ENCODE peak calls at places on chromosomes 5 and 9, in six cellular contexts. W is NCI-H345, J is NCI-H2081, A is lower leg skin, C is nephron progenitor cell, P is T1000. E is an unnamed sample.

GRCh38 chr9:130060296-130060695 is 6.6 kb downstream of the GPR107 start:
- DNase-seq in W (no peak), J (no peak), A (no peak), C (no peak), P (no peak), E (no peak)

GRCh38 chr5:62354028-62354874 is 48.2 kb downstream of the KIF2A start:
- DNase-seq in W (peak), J (no peak), A (no peak), C (no peak), P (no peak), E (peak)

GRCh38 chr5:116652903-116653302 is 78.3 kb upstream of the SEMA6A start:
- DNase-seq in W (no peak), J (no peak), A (no peak), C (no peak), P (no peak), E (no peak)

GRCh38 chr5:67154518-67155206 is 41.9 kb downstream of the CD180 start:
- DNase-seq in W (peak), J (no peak), A (no peak), C (no peak), P (no peak), E (no peak)

GRCh38 chr9:127848756-127849504 is 5.5 kb downstream of the ENG start:
- DNase-seq in W (no peak), J (no peak), A (no peak), C (no peak), P (no peak), E (no peak)

GRCh38 chr5:141399555-141400258 is 2.0 kb downstream of the PCDHGB5 start:
- DNase-seq in W (no peak), J (no peak), A (no peak), C (no peak), P (no peak), E (no peak)

GRCh38 chr9:79080536-79080935 is 491.2 kb upstream of the TLE4 start:
- DNase-seq in W (no peak), J (no peak), A (no peak), C (no peak), P (no peak), E (no peak)

GRCh38 chr5:96946381-96946780 is 10.5 kb downstream of the LNPEP start:
- DNase-seq in W (no peak), J (no peak), A (no peak), C (no peak), P (no peak), E (no peak)

GRCh38 chr9:15357050-15357653 is 50.1 kb upstream of the TTC39B start:
- DNase-seq in W (no peak), J (no peak), A (no peak), C (no peak), P (no peak), E (peak)

GRCh38 chr9:31639444-31639843 is 745.0 kb upstream of the ACO1 start:
- DNase-seq in W (no peak), J (no peak), A (no peak), C (no peak), P (no peak), E (no peak)

GRCh38 chr9:135555203-135555602 is 6.4 kb upstream of the PAEP start:
- DNase-seq in W (no peak), J (no peak), A (no peak), C (no peak), P (no peak), E (no peak)

GRCh38 chr5:177111720-177112394 is 21.7 kb upstream of the NSD1 start:
- DNase-seq in W (peak), J (peak), A (no peak), C (peak), P (peak), E (no peak)

GRCh38 chr5:72079288-72079687 is 28.0 kb upstream of the MAP1B start:
- DNase-seq in W (no peak), J (no peak), A (no peak), C (peak), P (no peak), E (no peak)

GRCh38 chr9:88280816-88281382 is 107.3 kb upstream of the SPIN1 start:
- DNase-seq in W (no peak), J (no peak), A (no peak), C (no peak), P (peak), E (no peak)

GRCh38 chr5:83987513-83988292 is 267.0 kb upstream of the HAPLN1 start:
- DNase-seq in W (no peak), J (no peak), A (no peak), C (no peak), P (no peak), E (no peak)

GRCh38 chr5:114316167-114316566 is 45.7 kb upstream of the KCNN2 start:
- DNase-seq in W (no peak), J (no peak), A (no peak), C (no peak), P (no peak), E (no peak)

GRCh38 chr5:18113724-18114123 is 479.5 kb downstream of the TAF11L14 start:
- DNase-seq in W (peak), J (peak), A (no peak), C (no peak), P (no peak), E (peak)

GRCh38 chr9:121222524-121223171 is 21.0 kb upstream of the RAB14 start:
- DNase-seq in W (no peak), J (peak), A (no peak), C (peak), P (no peak), E (peak)

GRCh38 chr5:136006767-136007251 is 22.0 kb upstream of the TGFBI start:
- DNase-seq in W (no peak), J (no peak), A (no peak), C (no peak), P (peak), E (no peak)

GRCh38 chr5:177349362-177349647 is 2.2 kb downstream of the LMAN2 start:
- DNase-seq in W (no peak), J (no peak), A (no peak), C (no peak), P (no peak), E (no peak)

GRCh38 chr9:3650994-3651622 is 125.3 kb upstream of the RFX3 start:
- DNase-seq in W (no peak), J (no peak), A (no peak), C (no peak), P (no peak), E (no peak)

GRCh38 chr5:7317751-7318150 is 78.2 kb upstream of the ADCY2 start:
- DNase-seq in W (no peak), J (no peak), A (no peak), C (no peak), P (no peak), E (no peak)

E was measured in NCI-H774.